ENCODE peak calls at places on chromosomes 2 and 18, in seven cellular contexts. D is SK-N-SH; B is G401; Q is iris pigment epithelial cell; X is stimulated activated CD4-positive, alpha-beta T cell treated with anti-CD3 and anti-CD28 coated beads, Interleukin-2, amount 100 ng/mL, for 48 hours; E is effector memory CD4-positive, alpha-beta T cell; A is GM13976. V is an unnamed sample.

GRCh38 chr2:164897521-164898260 is 56.1 kb upstream of the COBLL1 start:
- DNase-seq in A (no peak), E (no peak), Q (no peak), X (no peak), D (no peak), B (no peak), V (no peak)

GRCh38 chr2:23454501-23455120 is 69.6 kb downstream of the KLHL29 start:
- DNase-seq in Q (no peak), D (no peak), B (peak; percentile 53), A (no peak), E (no peak), X (no peak), V (no peak)

GRCh38 chr2:208254118-208254870 is 577 bp downstream of the IDH1 start:
- DNase-seq in X (peak; percentile 79), B (peak; percentile 84), E (peak; percentile 78), Q (peak; percentile 83), A (peak; percentile 91), D (peak; percentile 90), V (peak; percentile 80)

GRCh38 chr2:118835739-118836410 is 11.6 kb downstream of the EN1 start:
- DNase-seq in E (no peak), X (no peak), Q (no peak), B (no peak), A (no peak), D (no peak), V (no peak)

GRCh38 chr2:75311993-75312392 is 112.7 kb upstream of the TACR1 start:
- DNase-seq in B (no peak), E (no peak), A (peak; percentile 69), X (no peak), Q (no peak), D (peak; percentile 9), V (no peak)

GRCh38 chr2:42995752-42996422 is 203.5 kb upstream of the HAAO start:
- DNase-seq in A (no peak), E (no peak), B (no peak), Q (no peak), D (no peak), X (no peak), V (no peak)

GRCh38 chr2:218570850-218571249 is 2.2 kb downstream of the CNOT9 start:
- DNase-seq in D (no peak), E (no peak), X (no peak), A (no peak), B (no peak), Q (peak; percentile 48), V (no peak)

GRCh38 chr2:23900927-23901322 is 26.0 kb downstream of the ATAD2B start:
- DNase-seq in Q (peak; percentile 93), X (no peak), A (no peak), B (peak; percentile 16), E (no peak), D (no peak), V (no peak)

GRCh38 chr2:240906141-240906910 is at the start of gene CROCC2:
- DNase-seq in B (peak; percentile 26), E (no peak), X (no peak), A (no peak), D (peak; percentile 71), Q (no peak), V (no peak)

GRCh38 chr2:75523313-75524275 is 37.1 kb downstream of the EVA1A start:
- DNase-seq in X (no peak), D (no peak), Q (peak; percentile 92), E (no peak), B (no peak), A (peak; percentile 25), V (no peak)

GRCh38 chr2:70517804-70518203 is 35.8 kb downstream of the TGFA start:
- DNase-seq in E (no peak), Q (no peak), X (no peak), B (no peak), D (no peak), A (no peak), V (no peak)

GRCh38 chr2:15973446-15974202 is 33.3 kb downstream of the MYCN start:
- DNase-seq in D (no peak), X (no peak), A (no peak), Q (no peak), B (no peak), E (no peak), V (no peak)

GRCh38 chr2:240465765-240466578 is 30.5 kb downstream of the GPC1 start:
- DNase-seq in B (no peak), X (no peak), E (no peak), Q (no peak), D (peak; percentile 32), A (no peak), V (no peak)

GRCh38 chr2:191894681-191895147 is 47.8 kb upstream of the CAVIN2 start:
- DNase-seq in X (no peak), A (no peak), Q (peak; percentile 83), D (no peak), B (no peak), E (no peak), V (no peak)

GRCh38 chr2:157952548-157952947 is 76.4 kb upstream of the ACVR1 start:
- DNase-seq in B (no peak), E (no peak), Q (no peak), A (no peak), D (no peak), X (no peak), V (no peak)

GRCh38 chr18:6776193-6776592 is 46.7 kb downstream of the ARHGAP28 start:
- DNase-seq in A (no peak), X (no peak), Q (peak; percentile 74), B (no peak), E (no peak), D (no peak), V (no peak)

GRCh38 chr2:118046628-118047210 is 32.8 kb upstream of the CCDC93 start:
- DNase-seq in Q (peak; percentile 54), B (peak; percentile 41), D (peak; percentile 23), X (no peak), E (no peak), A (peak; percentile 31), V (no peak)

GRCh38 chr2:7468955-7469354 is 551.7 kb downstream of the RNF144A start:
- DNase-seq in D (no peak), Q (no peak), A (no peak), E (no peak), B (no peak), X (no peak), V (no peak)

GRCh38 chr2:151729837-151730236 is 4.4 kb downstream of the NEB start:
- DNase-seq in A (no peak), Q (no peak), X (no peak), E (no peak), D (no peak), B (no peak), V (no peak)

GRCh38 chr2:239735131-239735828 is 289.9 kb downstream of the NDUFA10 start:
- DNase-seq in D (no peak), A (no peak), Q (no peak), X (no peak), B (no peak), E (no peak), V (no peak)

GRCh38 chr18:42187611-42188378 is 232.8 kb downstream of the PIK3C3 start:
- DNase-seq in E (no peak), B (peak; percentile 92), A (no peak), X (no peak), D (no peak), Q (no peak), V (no peak)

GRCh38 chr18:9577361-9577760 is 37.0 kb downstream of the PPP4R1 start:
- DNase-seq in E (no peak), D (no peak), Q (peak; percentile 24), X (no peak), A (no peak), B (no peak), V (no peak)

GRCh38 chr2:233209117-233209977 is 42.1 kb upstream of the ATG16L1 start:
- DNase-seq in D (peak; percentile 46), X (no peak), A (no peak), Q (peak; percentile 26), B (peak; percentile 30), E (no peak), V (no peak)

V was measured in T-helper 9 cell.